ENCODE peak calls at places on chromosomes 1 and 21, in nine cellular contexts. N, H, X, E, G, P, B, D and M are unnamed samples.

GRCh38 chr1:13700521-13701273 is 709 bp downstream of the PRDM2 start:
- DNase-seq in B (peak), N (peak), H (peak), G (peak), P (no peak), D (no peak), X (peak), E (peak), M (peak)

GRCh38 chr1:93979718-93980319 is 70.6 kb upstream of the GCLM start:
- DNase-seq in B (peak), G (no peak), H (no peak), N (peak), D (peak), E (no peak), X (no peak), P (no peak), M (peak)

GRCh38 chr1:20725189-20726106 is 7.1 kb downstream of the SH2D5 start:
- DNase-seq in B (peak), H (no peak), N (peak), P (no peak), D (no peak), X (no peak), G (no peak), E (peak), M (no peak)

GRCh38 chr1:243434594-243434993 is 178.8 kb downstream of the SDCCAG8 start:
- DNase-seq in P (no peak), B (no peak), G (no peak), E (no peak), N (no peak), H (no peak), D (no peak), X (no peak), M (no peak)

GRCh38 chr21:44947111-44947929 is 7.5 kb downstream of the SLX9 start:
- DNase-seq in P (peak), X (no peak), H (no peak), E (peak), B (peak), D (no peak), G (no peak), N (no peak), M (no peak)

GRCh38 chr1:30744060-30744756 is 13.4 kb downstream of the LAPTM5 start:
- DNase-seq in D (no peak), X (no peak), G (no peak), B (no peak), P (no peak), E (no peak), H (no peak), N (peak), M (no peak)

GRCh38 chr21:28826569-28826968 is 166.1 kb downstream of the LTN1 start:
- DNase-seq in B (no peak), G (no peak), E (no peak), D (no peak), X (no peak), P (no peak), H (no peak), N (no peak), M (no peak)

GRCh38 chr1:206550446-206550845 is 43.1 kb downstream of the RASSF5 start:
- DNase-seq in X (no peak), P (no peak), E (no peak), D (no peak), N (peak), G (peak), H (no peak), B (no peak), M (no peak)

GRCh38 chr1:22889213-22889827 is 83.3 kb downstream of the LACTBL1 start:
- DNase-seq in N (peak), D (no peak), X (peak), P (no peak), H (no peak), E (no peak), G (no peak), B (peak), M (no peak)

GRCh38 chr1:10727703-10728348 is 68.6 kb downstream of the CASZ1 start:
- DNase-seq in E (no peak), G (no peak), P (no peak), X (no peak), H (no peak), N (no peak), B (peak), D (no peak), M (peak)

GRCh38 chr1:152817309-152817708 is 5.5 kb downstream of the LCE1B start:
- DNase-seq in D (no peak), P (no peak), H (no peak), X (no peak), G (no peak), N (no peak), B (no peak), E (no peak), M (no peak)

GRCh38 chr1:59296358-59297256 is at the start of gene FGGY:
- DNase-seq in H (peak), N (peak), D (peak), G (peak), P (peak), E (peak), X (peak), B (peak), M (peak)

GRCh38 chr1:53415432-53415831 is 43.8 kb upstream of the DMRTB1 start:
- DNase-seq in G (no peak), H (no peak), P (no peak), B (no peak), X (no peak), E (no peak), N (no peak), D (no peak), M (no peak)

GRCh38 chr21:33030633-33031032 is 4.9 kb downstream of the OLIG2 start:
- DNase-seq in D (no peak), N (no peak), H (no peak), E (no peak), B (no peak), X (peak), G (no peak), P (no peak), M (no peak)

GRCh38 chr1:44239961-44240371 is 26.7 kb downstream of the DMAP1 start:
- DNase-seq in G (no peak), H (no peak), E (no peak), B (peak), D (no peak), P (no peak), X (peak), N (no peak), M (peak)

GRCh38 chr1:175802407-175803123 is 59.2 kb upstream of the TNR start:
- DNase-seq in D (no peak), N (no peak), G (no peak), E (no peak), H (no peak), P (no peak), B (no peak), X (no peak), M (no peak)

GRCh38 chr1:150511551-150511950 is 3.6 kb downstream of the ECM1 start:
- DNase-seq in P (no peak), E (no peak), B (peak), D (no peak), N (no peak), G (peak), H (no peak), X (no peak), M (no peak)

GRCh38 chr1:113657126-113657525 is 102.2 kb downstream of the PHTF1 start:
- DNase-seq in D (no peak), E (no peak), N (no peak), G (no peak), P (no peak), X (no peak), B (no peak), H (no peak), M (no peak)

GRCh38 chr1:62175568-62176179 is 19.0 kb upstream of the L1TD1 start:
- DNase-seq in H (peak), G (peak), N (peak), E (no peak), X (peak), D (no peak), P (no peak), B (no peak), M (peak)

GRCh38 chr1:200510228-200510623 is 100.4 kb upstream of the ZNF281 start:
- DNase-seq in H (peak), E (peak), G (peak), X (peak), P (no peak), N (peak), D (peak), B (no peak), M (peak)

GRCh38 chr1:156480015-156480368 is 20.6 kb downstream of the MEF2D start:
- DNase-seq in G (no peak), X (no peak), B (no peak), D (no peak), H (no peak), N (no peak), P (no peak), E (no peak), M (no peak)

GRCh38 chr1:89545264-89546038 is 20.8 kb downstream of the LRRC8B start:
- DNase-seq in N (peak), E (no peak), H (no peak), P (no peak), D (no peak), G (no peak), B (no peak), X (no peak), M (no peak)

GRCh38 chr1:154176341-154176740 is 15.6 kb downstream of the TPM3 start:
- DNase-seq in D (no peak), E (no peak), X (no peak), G (no peak), N (peak), H (no peak), B (no peak), P (no peak), M (no peak)

GRCh38 chr1:205842177-205842576 is 7.8 kb downstream of the PM20D1 start:
- DNase-seq in G (no peak), B (no peak), E (no peak), P (no peak), N (no peak), D (no peak), X (no peak), H (no peak), M (no peak)

GRCh38 chr1:16155537-16156410 is at the start of gene EPHA2:
- DNase-seq in B (peak), X (peak), D (no peak), E (peak), N (peak), G (no peak), H (no peak), P (peak), M (peak)

GRCh38 chr1:7549277-7549676 is 221.8 kb upstream of the VAMP3 start:
- DNase-seq in B (no peak), H (no peak), G (no peak), E (peak), N (peak), D (peak), X (no peak), P (no peak), M (no peak)

GRCh38 chr1:7755448-7755847 is 15.6 kb upstream of the VAMP3 start:
- DNase-seq in E (no peak), X (no peak), P (no peak), B (no peak), N (peak), D (no peak), H (no peak), G (no peak), M (no peak)

GRCh38 chr1:228016181-228016510 is 9.3 kb downstream of the WNT3A start:
- DNase-seq in G (no peak), P (no peak), H (no peak), N (no peak), X (no peak), E (peak), D (no peak), B (peak), M (no peak)

GRCh38 chr1:116097600-116097999 is 13.6 kb upstream of the MAB21L3 start:
- DNase-seq in G (no peak), B (no peak), H (no peak), X (no peak), P (no peak), E (no peak), N (no peak), D (no peak), M (no peak)

GRCh38 chr21:42567181-42567560 is 53.5 kb downstream of the SLC37A1 start:
- DNase-seq in G (no peak), P (peak), E (peak), X (no peak), N (no peak), D (no peak), B (no peak), H (no peak), M (no peak)

GRCh38 chr1:113488576-113489177 is 98.4 kb downstream of the MAGI3 start:
- DNase-seq in B (peak), G (no peak), D (no peak), E (no peak), P (no peak), N (no peak), H (no peak), X (no peak), M (no peak)